ENCODE peak calls at places on chromosomes 16 and 17, in four cellular contexts. One of them, this sample, is unnamed.

GRCh38 chr16:24645739-24646645 is 83.5 kb upstream of the TNRC6A start:
- DNase-seq in stomach: no peak
- DNase-seq in body of pancreas: peak
- DNase-seq in heart left ventricle: no peak
- DNase-seq in this sample: peak

GRCh38 chr17:64306850-64307463 is 43.9 kb upstream of the TEX2 start:
- DNase-seq in heart left ventricle: peak
- DNase-seq in body of pancreas: peak
- DNase-seq in stomach: peak
- DNase-seq in this sample: no peak

GRCh38 chr16:67801889-67802288 is 4.5 kb downstream of the RANBP10 start:
- DNase-seq in body of pancreas: no peak
- DNase-seq in heart left ventricle: no peak
- DNase-seq in stomach: no peak
- DNase-seq in this sample: no peak

GRCh38 chr17:82563318-82563717 is 43.8 kb downstream of the FOXK2 start:
- DNase-seq in heart left ventricle: no peak
- DNase-seq in stomach: no peak
- DNase-seq in body of pancreas: no peak
- DNase-seq in this sample: no peak

GRCh38 chr16:85216522-85217375 is 104.5 kb upstream of the CIBAR2 start:
- DNase-seq in stomach: no peak
- DNase-seq in body of pancreas: no peak
- DNase-seq in heart left ventricle: no peak
- DNase-seq in this sample: no peak

GRCh38 chr16:12531937-12532336 is 271.8 kb downstream of the CPPED1 start:
- DNase-seq in heart left ventricle: peak
- DNase-seq in stomach: no peak
- DNase-seq in body of pancreas: no peak
- DNase-seq in this sample: no peak

GRCh38 chr16:52812945-52813556 is 239.6 kb downstream of the CHD9NB start:
- DNase-seq in body of pancreas: no peak
- DNase-seq in stomach: no peak
- DNase-seq in heart left ventricle: no peak
- DNase-seq in this sample: peak

GRCh38 chr16:28531777-28532744 is 6.7 kb downstream of the NUPR1 start:
- DNase-seq in stomach: peak
- DNase-seq in body of pancreas: peak
- DNase-seq in heart left ventricle: peak
- DNase-seq in this sample: no peak

GRCh38 chr16:57145046-57145963 is 40.5 kb downstream of the PSME3IP1 start:
- DNase-seq in heart left ventricle: no peak
- DNase-seq in body of pancreas: no peak
- DNase-seq in stomach: no peak
- DNase-seq in this sample: no peak

GRCh38 chr16:57141822-57142631 is 43.8 kb downstream of the PSME3IP1 start:
- DNase-seq in stomach: no peak
- DNase-seq in heart left ventricle: no peak
- DNase-seq in body of pancreas: no peak
- DNase-seq in this sample: peak

GRCh38 chr16:57145964-57146647 is 39.7 kb downstream of the PSME3IP1 start:
- DNase-seq in body of pancreas: no peak
- DNase-seq in heart left ventricle: no peak
- DNase-seq in stomach: no peak
- DNase-seq in this sample: no peak

GRCh38 chr16:57143125-57143965 is 42.5 kb downstream of the PSME3IP1 start:
- DNase-seq in heart left ventricle: no peak
- DNase-seq in body of pancreas: no peak
- DNase-seq in stomach: no peak
- DNase-seq in this sample: no peak

DNA sequence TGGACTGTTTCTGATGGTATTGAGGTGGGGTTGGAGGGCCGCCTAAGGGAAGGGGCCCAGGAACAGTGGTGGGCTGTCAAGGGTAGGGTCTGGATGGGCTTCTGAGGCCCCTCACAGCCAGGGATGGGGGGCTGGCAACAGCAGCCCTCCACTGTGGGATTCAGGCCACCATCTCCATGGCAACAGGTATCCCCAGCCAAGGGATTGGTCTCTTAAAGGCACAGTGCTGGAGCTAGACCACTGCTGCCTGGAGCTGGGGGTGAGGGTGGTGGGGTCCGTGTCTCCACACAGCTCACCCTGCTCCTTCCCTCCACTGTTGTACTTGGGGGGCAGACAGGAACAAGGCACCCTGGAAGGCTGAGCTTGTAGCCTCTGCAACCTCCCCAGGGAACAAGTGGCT is 41.8 kb downstream of the PSME3IP1 start:
- DNase-seq in body of pancreas: no peak
- DNase-seq in heart left ventricle: no peak
- DNase-seq in stomach: no peak
- DNase-seq in this sample: no peak
- TF ChIP-seq CTCF in body of pancreas: no peak
- TF ChIP-seq CTCF in heart left ventricle: no peak
- TF ChIP-seq CTCF in stomach: no peak
- TF ChIP-seq CTCF in this sample: no peak

GRCh38 chr16:78264642-78265041 is 165.2 kb downstream of the WWOX start:
- DNase-seq in body of pancreas: no peak
- DNase-seq in heart left ventricle: no peak
- DNase-seq in stomach: no peak
- DNase-seq in this sample: no peak
- H3K4me3 ChIP-seq in body of pancreas: no peak
- H3K4me3 ChIP-seq in heart left ventricle: no peak
- H3K4me3 ChIP-seq in stomach: no peak
- H3K4me3 ChIP-seq in this sample: no peak

GRCh38 chr17:73645050-73645871 is 1.0 kb upstream of the SDK2 start:
- DNase-seq in body of pancreas: no peak
- DNase-seq in stomach: peak
- DNase-seq in heart left ventricle: peak
- DNase-seq in this sample: no peak
- TF ChIP-seq CTCF in body of pancreas: peak
- TF ChIP-seq CTCF in stomach: no peak
- TF ChIP-seq CTCF in heart left ventricle: no peak
- TF ChIP-seq CTCF in this sample: no peak

DNA sequence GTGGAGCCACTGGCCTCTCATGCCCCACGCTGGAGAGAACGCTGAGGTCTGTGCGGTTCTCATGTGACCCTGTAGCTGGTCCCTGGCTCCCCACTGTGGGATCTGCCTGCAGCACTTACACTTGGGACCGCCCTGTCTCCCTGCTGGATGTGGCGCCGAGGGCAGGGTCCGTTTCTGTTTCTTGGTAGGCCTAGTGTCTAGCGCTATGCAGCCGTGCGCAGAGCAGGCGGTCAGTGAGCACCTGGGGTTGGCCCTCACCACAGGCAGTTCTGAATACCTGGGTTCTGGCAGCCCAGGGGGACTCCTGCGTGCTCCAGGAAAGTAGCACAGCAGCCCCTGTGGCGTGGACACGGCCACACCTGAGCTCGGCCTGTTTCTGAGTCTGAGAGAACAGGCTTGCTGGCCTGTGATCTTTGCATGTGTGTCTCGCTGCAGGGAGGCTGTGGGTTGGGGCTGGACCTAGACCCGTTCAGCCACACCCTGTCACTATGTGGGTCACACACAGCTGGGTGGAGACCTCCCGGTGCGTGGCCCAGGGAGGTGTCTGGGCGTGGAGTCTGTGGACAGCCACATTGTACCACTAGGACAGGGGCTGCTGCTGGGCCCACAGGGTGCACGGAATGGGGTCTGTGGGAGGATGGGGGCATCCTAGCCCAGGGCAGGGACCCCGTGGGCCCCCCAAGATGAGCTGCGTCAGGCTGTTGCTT is 2.8 kb downstream of the CAPN15 start:
- DNase-seq in stomach: no peak
- DNase-seq in body of pancreas: no peak
- DNase-seq in heart left ventricle: no peak
- DNase-seq in this sample: no peak
- H3K4me3 ChIP-seq in stomach: no peak
- H3K4me3 ChIP-seq in body of pancreas: no peak
- H3K4me3 ChIP-seq in heart left ventricle: no peak
- H3K4me3 ChIP-seq in this sample: peak